ENCODE peak calls at places on chromosome 18, in seven cellular contexts. One of them, this sample, is unnamed.

GRCh38 chr18:71116535-71116934 is 827.7 kb downstream of the SOCS6 start:
- DNase-seq in RWPE1: no peak
- DNase-seq in stomach: no peak
- DNase-seq in adrenal gland: peak; percentile 33
- DNase-seq in HCT116: no peak
- DNase-seq in lower lobe of right lung: no peak
- DNase-seq in cardiac muscle cell: no peak
- DNase-seq in this sample: no peak

GRCh38 chr18:41745166-41746049 is 209.6 kb upstream of the PIK3C3 start:
- DNase-seq in RWPE1: peak; percentile 23
- DNase-seq in stomach: peak; percentile 61
- DNase-seq in adrenal gland: peak; percentile 72
- DNase-seq in HCT116: no peak
- DNase-seq in lower lobe of right lung: no peak
- DNase-seq in cardiac muscle cell: peak; percentile 77
- DNase-seq in this sample: peak; percentile 45

GRCh38 chr18:38525039-38525438 is 959.4 kb upstream of the CELF4 start:
- DNase-seq in RWPE1: no peak
- DNase-seq in stomach: no peak
- DNase-seq in adrenal gland: no peak
- DNase-seq in HCT116: no peak
- DNase-seq in lower lobe of right lung: no peak
- DNase-seq in cardiac muscle cell: no peak
- DNase-seq in this sample: no peak

GRCh38 chr18:31579375-31579774 is 12.3 kb upstream of the TTR start:
- DNase-seq in RWPE1: no peak
- DNase-seq in stomach: no peak
- DNase-seq in adrenal gland: no peak
- DNase-seq in HCT116: no peak
- DNase-seq in lower lobe of right lung: no peak
- DNase-seq in cardiac muscle cell: no peak
- DNase-seq in this sample: no peak

GRCh38 chr18:72155327-72155726 is 388.8 kb downstream of the CBLN2 start:
- DNase-seq in RWPE1: no peak
- DNase-seq in stomach: no peak
- DNase-seq in adrenal gland: no peak
- DNase-seq in HCT116: no peak
- DNase-seq in lower lobe of right lung: no peak
- DNase-seq in cardiac muscle cell: no peak
- DNase-seq in this sample: no peak

GRCh38 chr18:32907656-32908441 is 135.0 kb upstream of the KLHL14 start:
- DNase-seq in RWPE1: no peak
- DNase-seq in stomach: no peak
- DNase-seq in adrenal gland: no peak
- DNase-seq in HCT116: no peak
- DNase-seq in lower lobe of right lung: no peak
- DNase-seq in cardiac muscle cell: no peak
- DNase-seq in this sample: no peak

GRCh38 chr18:26547302-26548143 is 830 bp downstream of the KCTD1 start:
- DNase-seq in RWPE1: peak; percentile 66
- DNase-seq in stomach: peak; percentile 54
- DNase-seq in adrenal gland: peak; percentile 71
- DNase-seq in HCT116: no peak
- DNase-seq in lower lobe of right lung: peak; percentile 79
- DNase-seq in cardiac muscle cell: peak; percentile 86
- DNase-seq in this sample: no peak

GRCh38 chr18:6255121-6255742 is 159.5 kb downstream of the L3MBTL4 start:
- DNase-seq in RWPE1: no peak
- DNase-seq in stomach: no peak
- DNase-seq in adrenal gland: no peak
- DNase-seq in HCT116: no peak
- DNase-seq in lower lobe of right lung: no peak
- DNase-seq in cardiac muscle cell: peak; percentile 77
- DNase-seq in this sample: no peak

GRCh38 chr18:4658804-4659203 is 203.7 kb upstream of the DLGAP1 start:
- DNase-seq in RWPE1: no peak
- DNase-seq in stomach: no peak
- DNase-seq in adrenal gland: no peak
- DNase-seq in HCT116: no peak
- DNase-seq in lower lobe of right lung: no peak
- DNase-seq in cardiac muscle cell: no peak
- DNase-seq in this sample: no peak

GRCh38 chr18:74896390-74896991 is 298.8 kb downstream of the ZNF407 start:
- DNase-seq in RWPE1: peak; percentile 36
- DNase-seq in stomach: peak; percentile 62
- DNase-seq in adrenal gland: peak; percentile 32
- DNase-seq in HCT116: peak; percentile 51
- DNase-seq in lower lobe of right lung: no peak
- DNase-seq in cardiac muscle cell: peak; percentile 62
- DNase-seq in this sample: peak; percentile 54

GRCh38 chr18:22536558-22536957 is 118.8 kb upstream of the CTAGE1 start:
- DNase-seq in RWPE1: no peak
- DNase-seq in stomach: no peak
- DNase-seq in adrenal gland: no peak
- DNase-seq in HCT116: no peak
- DNase-seq in lower lobe of right lung: no peak
- DNase-seq in cardiac muscle cell: peak; percentile 56
- DNase-seq in this sample: no peak

GRCh38 chr18:50038448-50038847 is 156.5 kb downstream of the MYO5B start:
- DNase-seq in RWPE1: no peak
- DNase-seq in stomach: no peak
- DNase-seq in adrenal gland: no peak
- DNase-seq in HCT116: no peak
- DNase-seq in lower lobe of right lung: no peak
- DNase-seq in cardiac muscle cell: no peak
- DNase-seq in this sample: no peak

GRCh38 chr18:60021556-60021955 is 121.8 kb downstream of the PMAIP1 start:
- DNase-seq in RWPE1: no peak
- DNase-seq in stomach: no peak
- DNase-seq in adrenal gland: no peak
- DNase-seq in HCT116: no peak
- DNase-seq in lower lobe of right lung: no peak
- DNase-seq in cardiac muscle cell: no peak
- DNase-seq in this sample: no peak

GRCh38 chr18:59954746-59955145 is 55.0 kb downstream of the PMAIP1 start:
- DNase-seq in RWPE1: no peak
- DNase-seq in stomach: no peak
- DNase-seq in adrenal gland: no peak
- DNase-seq in HCT116: peak; percentile 84
- DNase-seq in lower lobe of right lung: no peak
- DNase-seq in cardiac muscle cell: no peak
- DNase-seq in this sample: no peak

GRCh38 chr18:50724631-50725235 is 95.1 kb downstream of the MRO start:
- DNase-seq in RWPE1: no peak
- DNase-seq in stomach: no peak
- DNase-seq in adrenal gland: peak; percentile 78
- DNase-seq in HCT116: no peak
- DNase-seq in lower lobe of right lung: no peak
- DNase-seq in cardiac muscle cell: no peak
- DNase-seq in this sample: no peak

GRCh38 chr18:42412896-42413295 is 457.9 kb downstream of the PIK3C3 start:
- DNase-seq in RWPE1: peak; percentile 0
- DNase-seq in stomach: no peak
- DNase-seq in adrenal gland: no peak
- DNase-seq in HCT116: no peak
- DNase-seq in lower lobe of right lung: no peak
- DNase-seq in cardiac muscle cell: no peak
- DNase-seq in this sample: no peak

GRCh38 chr18:79548621-79548985 is 131.0 kb upstream of the CTDP1 start:
- DNase-seq in RWPE1: no peak
- DNase-seq in stomach: peak; percentile 20
- DNase-seq in adrenal gland: no peak
- DNase-seq in HCT116: no peak
- DNase-seq in lower lobe of right lung: no peak
- DNase-seq in cardiac muscle cell: no peak
- DNase-seq in this sample: no peak

GRCh38 chr18:43916984-43917383 is 639.7 kb upstream of the SYT4 start:
- DNase-seq in RWPE1: no peak
- DNase-seq in stomach: no peak
- DNase-seq in adrenal gland: no peak
- DNase-seq in HCT116: no peak
- DNase-seq in lower lobe of right lung: no peak
- DNase-seq in cardiac muscle cell: no peak
- DNase-seq in this sample: no peak

GRCh38 chr18:57051586-57052044 is 95.3 kb upstream of the BOD1L2 start:
- DNase-seq in RWPE1: no peak
- DNase-seq in stomach: peak; percentile 62
- DNase-seq in adrenal gland: no peak
- DNase-seq in HCT116: no peak
- DNase-seq in lower lobe of right lung: no peak
- DNase-seq in cardiac muscle cell: peak; percentile 78
- DNase-seq in this sample: no peak

GRCh38 chr18:46067431-46068007 is 4.5 kb downstream of the PSTPIP2 start:
- DNase-seq in RWPE1: no peak
- DNase-seq in stomach: no peak
- DNase-seq in adrenal gland: no peak
- DNase-seq in HCT116: peak; percentile 43
- DNase-seq in lower lobe of right lung: no peak
- DNase-seq in cardiac muscle cell: no peak
- DNase-seq in this sample: no peak

GRCh38 chr18:79923896-79924585 is 27.4 kb downstream of the SLC66A2 start:
- DNase-seq in RWPE1: no peak
- DNase-seq in stomach: peak; percentile 15
- DNase-seq in adrenal gland: peak; percentile 7
- DNase-seq in HCT116: no peak
- DNase-seq in lower lobe of right lung: peak; percentile 24
- DNase-seq in cardiac muscle cell: no peak
- DNase-seq in this sample: no peak

GRCh38 chr18:13680612-13681011 is 45.7 kb downstream of the FAM210A start:
- DNase-seq in RWPE1: no peak
- DNase-seq in stomach: no peak
- DNase-seq in adrenal gland: no peak
- DNase-seq in HCT116: peak; percentile 29
- DNase-seq in lower lobe of right lung: no peak
- DNase-seq in cardiac muscle cell: peak; percentile 54
- DNase-seq in this sample: no peak

GRCh38 chr18:45777393-45777792 is 48.1 kb upstream of the SIGLEC15 start:
- DNase-seq in RWPE1: peak; percentile 27
- DNase-seq in stomach: no peak
- DNase-seq in adrenal gland: no peak
- DNase-seq in HCT116: no peak
- DNase-seq in lower lobe of right lung: no peak
- DNase-seq in cardiac muscle cell: no peak
- DNase-seq in this sample: no peak

GRCh38 chr18:34709104-34709503 is 994 bp upstream of the DTNA start:
- DNase-seq in RWPE1: peak; percentile 30
- DNase-seq in stomach: no peak
- DNase-seq in adrenal gland: peak; percentile 37
- DNase-seq in HCT116: no peak
- DNase-seq in lower lobe of right lung: no peak
- DNase-seq in cardiac muscle cell: no peak
- DNase-seq in this sample: no peak

GRCh38 chr18:23588836-23589560 is 2.7 kb upstream of the NPC1 start:
- DNase-seq in RWPE1: no peak
- DNase-seq in stomach: no peak
- DNase-seq in adrenal gland: no peak
- DNase-seq in HCT116: no peak
- DNase-seq in lower lobe of right lung: no peak
- DNase-seq in cardiac muscle cell: no peak
- DNase-seq in this sample: peak; percentile 28

GRCh38 chr18:9826666-9827065 is 59.1 kb upstream of the TXNDC2 start:
- DNase-seq in RWPE1: no peak
- DNase-seq in stomach: no peak
- DNase-seq in adrenal gland: no peak
- DNase-seq in HCT116: no peak
- DNase-seq in lower lobe of right lung: no peak
- DNase-seq in cardiac muscle cell: no peak
- DNase-seq in this sample: no peak

GRCh38 chr18:30675493-30675892 is 367.0 kb downstream of the DSC3 start:
- DNase-seq in RWPE1: no peak
- DNase-seq in stomach: no peak
- DNase-seq in adrenal gland: no peak
- DNase-seq in HCT116: no peak
- DNase-seq in lower lobe of right lung: no peak
- DNase-seq in cardiac muscle cell: no peak
- DNase-seq in this sample: no peak

DNA sequence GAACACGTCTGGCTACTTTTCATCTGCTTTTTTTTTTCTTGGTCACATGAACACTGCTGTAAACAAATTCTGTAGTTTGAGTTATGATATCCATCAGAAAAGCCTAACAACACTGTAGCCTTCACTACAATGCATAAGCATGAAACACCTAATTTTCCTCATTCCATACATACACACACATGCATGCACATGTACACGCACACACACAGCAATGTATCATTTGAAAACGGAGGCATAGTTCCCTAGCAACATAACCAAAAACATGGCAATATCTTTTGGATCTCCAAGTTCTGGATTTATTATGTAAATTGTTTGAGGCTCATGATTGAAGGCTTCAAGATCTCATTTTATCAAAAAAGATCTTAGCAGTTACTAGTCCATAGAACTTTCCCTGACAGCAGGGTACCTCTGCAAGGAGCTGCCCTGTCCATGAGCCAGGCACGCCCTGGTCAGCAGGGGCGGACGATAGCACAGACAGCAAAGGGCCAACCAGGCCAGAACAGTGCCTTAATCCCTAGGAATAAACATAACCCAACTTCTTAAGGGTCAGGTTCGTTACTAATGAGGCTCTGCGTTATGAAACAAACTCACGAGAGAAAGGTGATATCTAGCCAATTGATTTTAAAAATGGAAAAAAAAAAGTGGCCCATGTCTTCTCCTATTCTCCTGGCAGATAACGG is 59.4 kb downstream of the BCL2 start:
- DNase-seq in RWPE1: no peak
- DNase-seq in stomach: no peak
- DNase-seq in adrenal gland: no peak
- DNase-seq in HCT116: no peak
- DNase-seq in lower lobe of right lung: no peak
- DNase-seq in cardiac muscle cell: no peak
- DNase-seq in this sample: no peak
- H3K27ac ChIP-seq in RWPE1: no peak overlapping the region
- H3K27ac ChIP-seq in stomach: no peak overlapping the region
- H3K27ac ChIP-seq in adrenal gland: no peak overlapping the region
- H3K27ac ChIP-seq in HCT116: no peak overlapping the region
- H3K27ac ChIP-seq in lower lobe of right lung: no peak overlapping the region
- H3K27ac ChIP-seq in cardiac muscle cell: no peak overlapping the region
- H3K27ac ChIP-seq in this sample: no peak overlapping the region

GRCh38 chr18:77066689-77067088 is 65.9 kb downstream of the MBP start:
- DNase-seq in RWPE1: no peak
- DNase-seq in stomach: no peak
- DNase-seq in adrenal gland: no peak
- DNase-seq in HCT116: no peak
- DNase-seq in lower lobe of right lung: no peak
- DNase-seq in cardiac muscle cell: no peak
- DNase-seq in this sample: no peak
- H3K27ac ChIP-seq in RWPE1: peak overlapping the region; percentile 91
- H3K27ac ChIP-seq in stomach: peak overlapping the region; percentile 60
- H3K27ac ChIP-seq in adrenal gland: peak overlapping the region; percentile 69
- H3K27ac ChIP-seq in HCT116: peak overlapping the region; percentile 67
- H3K27ac ChIP-seq in lower lobe of right lung: peak overlapping the region; percentile 81
- H3K27ac ChIP-seq in cardiac muscle cell: no peak overlapping the region
- H3K27ac ChIP-seq in this sample: peak overlapping the region; percentile 97

GRCh38 chr18:2994190-2994589 is 18.8 kb downstream of the LPIN2 start:
- DNase-seq in RWPE1: no peak
- DNase-seq in stomach: no peak
- DNase-seq in adrenal gland: no peak
- DNase-seq in HCT116: no peak
- DNase-seq in lower lobe of right lung: no peak
- DNase-seq in cardiac muscle cell: no peak
- DNase-seq in this sample: no peak
- H3K27ac ChIP-seq in RWPE1: no peak overlapping the region
- H3K27ac ChIP-seq in stomach: peak overlapping the region; percentile 17
- H3K27ac ChIP-seq in adrenal gland: no peak overlapping the region
- H3K27ac ChIP-seq in HCT116: no peak overlapping the region
- H3K27ac ChIP-seq in lower lobe of right lung: no peak overlapping the region
- H3K27ac ChIP-seq in cardiac muscle cell: peak overlapping the region; percentile 38
- H3K27ac ChIP-seq in this sample: no peak overlapping the region

GRCh38 chr18:54257015-54257414 is 12.3 kb upstream of the POLI start:
- DNase-seq in RWPE1: no peak
- DNase-seq in stomach: no peak
- DNase-seq in adrenal gland: no peak
- DNase-seq in HCT116: no peak
- DNase-seq in lower lobe of right lung: no peak
- DNase-seq in cardiac muscle cell: no peak
- DNase-seq in this sample: peak; percentile 75
- H3K27ac ChIP-seq in RWPE1: no peak overlapping the region
- H3K27ac ChIP-seq in stomach: no peak overlapping the region
- H3K27ac ChIP-seq in adrenal gland: no peak overlapping the region
- H3K27ac ChIP-seq in HCT116: no peak overlapping the region
- H3K27ac ChIP-seq in lower lobe of right lung: no peak overlapping the region
- H3K27ac ChIP-seq in cardiac muscle cell: no peak overlapping the region
- H3K27ac ChIP-seq in this sample: peak overlapping the region; percentile 65